ENCODE peak calls at places on chromosomes 11 and 22, in ten cellular contexts. C is body of pancreas, W is HepG2, F is upper lobe of left lung, Z is A549, Y is HCT116, V is IMR-90, B is heart left ventricle, I is gastrocnemius medialis, X is GM12878. A is an unnamed sample. For H3K4me1, the result is how much of the 10 kb centered on the place peaks cover.

GRCh38 chr22:40757071-40757470 is 62.1 kb downstream of the SLC25A17 start:
- ATAC-seq in B (no peak), F (no peak), Y (no peak), I (no peak), X (no peak), C (no peak), W (no peak), V (peak), Z (no peak), A (no peak)

GRCh38 chr11:2440646-2441045 is 3.7 kb downstream of the TRPM5 start:
- ATAC-seq in Y (no peak), X (no peak), I (no peak), V (no peak), Z (no peak), W (no peak), C (no peak), F (peak), B (no peak), A (no peak)

GRCh38 chr11:87361891-87362290 is 324.2 kb downstream of the TMEM135 start:
- ATAC-seq in F (no peak), Z (no peak), V (no peak), C (no peak), Y (no peak), B (no peak), W (no peak), X (no peak), I (no peak), A (no peak)

GRCh38 chr11:74662487-74663103 is 68.6 kb downstream of the CHRDL2 start:
- ATAC-seq in Z (no peak), W (peak), B (no peak), V (no peak), Y (no peak), C (no peak), X (no peak), I (no peak), F (no peak), A (no peak)

GRCh38 chr11:47768090-47768620 is 1.0 kb upstream of the FNBP4 start:
- ATAC-seq in I (peak), B (peak), W (no peak), Y (peak), Z (peak), V (peak), F (peak), C (peak), X (no peak), A (peak)

GRCh38 chr22:32752868-32753520 is 48.5 kb upstream of the TIMP3 start:
- ATAC-seq in B (peak), W (no peak), F (peak), I (peak), V (peak), C (peak), X (no peak), Z (no peak), Y (no peak), A (peak)

GRCh38 chr22:48901324-48901723 is 926.3 kb downstream of the BRD1 start:
- ATAC-seq in B (no peak), Y (no peak), C (no peak), W (no peak), I (no peak), X (no peak), F (no peak), Z (no peak), V (no peak), A (no peak)

GRCh38 chr11:84316866-84317560 is 1030.8 kb upstream of the CCDC90B start:
- ATAC-seq in Y (no peak), C (no peak), F (peak), W (peak), Z (peak), I (peak), V (no peak), B (peak), X (no peak), A (peak)

GRCh38 chr11:120500414-120500936 is 11.1 kb upstream of the GRIK4 start:
- ATAC-seq in V (peak), C (no peak), Y (peak), Z (peak), B (peak), X (peak), F (no peak), W (peak), I (peak), A (peak)

GRCh38 chr11:114321621-114322257 is 25.5 kb downstream of the NNMT start:
- ATAC-seq in B (no peak), V (peak), W (no peak), I (peak), Z (peak), C (peak), Y (no peak), X (no peak), F (no peak), A (peak)

GRCh38 chr22:28570697-28571373 is 108.8 kb downstream of the TTC28 start:
- ATAC-seq in Y (no peak), V (no peak), C (no peak), Z (no peak), I (no peak), F (no peak), W (no peak), X (no peak), B (no peak), A (no peak)

GRCh38 chr22:22098457-22099193 is 116.0 kb upstream of the TOP3B start:
- ATAC-seq in B (no peak), V (no peak), I (no peak), C (no peak), Y (no peak), W (no peak), F (no peak), X (peak), Z (no peak), A (no peak)

GRCh38 chr11:101090679-101091270 is 38.8 kb downstream of the PGR start:
- ATAC-seq in C (no peak), Y (no peak), I (no peak), B (peak), X (no peak), W (no peak), V (no peak), Z (no peak), F (no peak), A (no peak)

DNA sequence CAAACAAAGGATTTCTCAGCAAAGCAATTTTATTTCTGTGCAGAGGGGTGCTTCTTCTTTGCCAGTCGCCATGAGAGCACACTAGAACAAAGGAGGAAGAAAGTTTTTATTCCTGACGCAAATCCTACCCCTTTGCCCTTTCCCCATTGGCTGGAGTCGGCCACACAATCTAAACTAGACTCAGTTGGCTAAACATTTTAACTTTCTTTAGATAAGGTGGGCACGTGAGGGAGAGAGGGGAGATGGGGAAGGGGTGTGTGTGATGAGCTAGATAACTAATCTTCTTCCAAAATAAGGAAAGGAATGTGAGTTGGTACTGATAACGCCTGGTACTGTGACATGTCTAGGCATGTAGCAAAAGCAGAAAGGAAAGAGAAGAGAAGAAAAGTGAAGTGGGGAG is 626 bp downstream of the TRIM22 start:
- ATAC-seq in W (no peak), Z (no peak), I (peak), F (peak), X (peak), Y (no peak), V (peak), B (peak), C (peak), A (peak)
- TF ChIP-seq POLR2A in W (no peak), Z (no peak), I (no peak), F (no peak), X (no peak), Y (no peak), V (peak), B (no peak), C (no peak), A (no peak)

GRCh38 chr11:124172599-124172998 is 10.5 kb upstream of the OR10D3 start:
- ATAC-seq in Y (no peak), X (no peak), W (no peak), C (no peak), I (no peak), F (no peak), V (no peak), B (no peak), Z (no peak), A (no peak)
- H3K27ac ChIP-seq in Y (no peak), X (no peak), W (no peak), C (no peak), I (no peak), F (no peak), V (no peak), B (no peak), Z (no peak), A (no peak)

GRCh38 chr11:35945137-35945518 is 1.3 kb downstream of the LDLRAD3 start:
- ATAC-seq in Y (no peak), Z (no peak), I (no peak), V (no peak), F (no peak), B (no peak), C (no peak), X (no peak), W (no peak), A (no peak)

GRCh38 chr11:35950082-35950481 is 6.2 kb downstream of the LDLRAD3 start:
- ATAC-seq in W (no peak), X (peak), Z (no peak), F (no peak), C (no peak), B (no peak), V (no peak), Y (no peak), I (no peak), A (no peak)

GRCh38 chr11:35949242-35949641 is 5.4 kb downstream of the LDLRAD3 start:
- ATAC-seq in I (no peak), F (no peak), X (no peak), Z (no peak), C (no peak), B (no peak), Y (no peak), W (no peak), V (no peak), A (no peak)

GRCh38 chr11:35946766-35947165 is 2.9 kb downstream of the LDLRAD3 start:
- ATAC-seq in X (no peak), V (no peak), Y (no peak), C (no peak), I (no peak), Z (no peak), B (no peak), F (no peak), W (no peak), A (no peak)

DNA sequence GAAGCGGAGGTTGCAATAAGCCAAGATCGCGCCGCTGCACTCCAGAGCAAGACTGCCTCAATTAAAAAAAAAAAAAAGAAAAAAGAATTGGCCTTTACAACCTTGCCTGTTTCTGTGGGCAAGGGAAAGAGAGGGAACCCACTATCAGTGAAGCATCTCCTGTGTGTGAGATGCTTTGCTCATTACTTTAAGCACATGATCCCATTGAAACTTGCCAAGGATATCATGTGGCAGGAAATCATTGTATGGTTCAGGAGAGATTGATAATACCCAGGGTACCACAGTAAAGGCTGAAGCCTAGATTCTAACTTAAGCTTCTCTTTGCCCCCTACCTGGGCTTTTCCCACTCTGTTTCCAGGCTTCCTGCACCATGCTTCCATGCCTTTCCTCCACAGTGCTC is 3.6 kb downstream of the LDLRAD3 start:
- ATAC-seq in Y (no peak), W (no peak), C (no peak), F (no peak), I (no peak), V (no peak), Z (no peak), B (no peak), X (no peak), A (no peak)
- H3K4me1 ChIP-seq in Y (under half), W (under half), C (under half), F (under half), I (under half), V (under half), Z (under half), B (under half), X (under half), A (under half)

GRCh38 chr11:695606-696381 is at the start of gene TMEM80:
- ATAC-seq in Y (peak), W (peak), F (peak), X (peak), Z (peak), B (peak), I (peak), C (peak), V (peak), A (peak)
- TF ChIP-seq POLR2A in Y (peak), W (peak), F (no peak), X (peak), Z (peak), B (no peak), I (peak), C (peak), V (peak), A (peak)

DNA sequence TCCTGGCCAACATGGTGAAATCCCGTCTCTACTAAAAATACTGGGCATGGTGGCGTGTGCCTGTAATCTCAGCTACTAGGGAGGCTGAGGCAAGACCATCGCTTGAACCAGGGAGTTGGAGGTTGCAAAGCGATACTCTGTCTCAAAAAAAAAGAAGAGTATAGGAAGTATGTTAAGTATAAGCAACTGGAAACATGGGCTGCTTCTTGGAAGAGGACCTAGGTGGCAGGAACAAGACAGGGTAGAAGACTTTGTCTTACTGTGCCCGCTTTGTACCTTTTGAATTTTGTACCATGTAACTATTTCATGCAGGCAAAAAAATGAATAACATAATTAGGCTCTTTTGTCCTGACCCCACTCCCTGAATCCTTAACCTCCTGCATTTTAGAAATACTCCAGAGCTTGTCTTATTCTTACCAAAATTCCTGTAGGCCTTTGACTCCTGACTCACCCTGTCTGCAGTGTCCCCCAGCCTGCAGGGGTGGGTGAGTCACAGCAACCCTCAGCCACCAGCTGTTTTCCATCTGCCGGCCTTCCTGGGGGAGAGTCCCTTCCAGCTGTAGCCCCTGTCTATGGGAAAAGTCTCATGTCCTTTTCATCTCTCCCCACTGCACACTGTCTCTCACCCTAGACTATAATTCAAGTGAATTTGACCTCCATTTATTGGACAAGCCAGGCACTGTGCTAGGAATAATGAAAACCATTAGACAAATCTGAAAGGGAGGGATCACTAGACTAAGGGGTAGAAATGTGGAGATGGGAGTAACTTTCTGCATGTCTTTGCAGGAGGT is 41.8 kb downstream of the TXN2 start:
- ATAC-seq in I (no peak), B (peak), Y (peak), Z (peak), W (peak), C (peak), F (peak), V (peak), X (no peak), A (peak)
- H3K27ac ChIP-seq in I (no peak), B (peak), Y (no peak), Z (peak), W (peak), C (peak), F (no peak), V (peak), X (no peak), A (no peak)

DNA sequence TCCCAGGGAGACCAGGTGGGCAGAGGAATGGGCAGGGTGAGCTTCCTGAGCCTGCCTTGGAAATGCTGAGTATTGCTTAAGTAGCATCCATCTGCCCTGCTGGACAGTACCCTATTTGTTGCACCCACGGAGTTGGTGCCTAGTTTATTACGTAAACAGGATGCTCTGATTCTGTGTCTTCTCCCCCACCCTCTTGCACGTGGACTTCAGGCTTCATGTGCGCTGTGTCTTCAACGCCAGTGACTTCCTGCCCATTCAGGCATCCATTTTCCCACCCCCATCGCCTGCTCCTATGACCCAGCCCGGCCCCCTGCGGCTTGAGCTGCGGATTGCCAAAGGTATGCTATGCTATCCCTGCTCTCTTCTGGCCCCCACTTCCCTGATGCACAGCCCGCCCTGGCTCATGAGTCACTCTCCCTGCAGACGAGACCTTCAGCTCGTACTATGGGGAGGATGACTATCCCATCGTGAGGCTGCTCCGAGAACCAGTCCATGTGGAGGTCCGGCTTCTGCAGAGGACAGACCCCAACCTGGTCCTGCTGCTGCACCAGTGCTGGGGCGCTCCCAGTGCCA is 5.7 kb downstream of the ZP1 start:
- ATAC-seq in V (peak), W (peak), I (no peak), C (no peak), Z (peak), B (peak), Y (no peak), F (no peak), X (no peak), A (no peak)
- H3K4me1 ChIP-seq in V (under half), W (under half), I (half or more), C (under half), Z (under half), B (under half), Y (under half), F (under half), X (under half), A (under half)

DNA sequence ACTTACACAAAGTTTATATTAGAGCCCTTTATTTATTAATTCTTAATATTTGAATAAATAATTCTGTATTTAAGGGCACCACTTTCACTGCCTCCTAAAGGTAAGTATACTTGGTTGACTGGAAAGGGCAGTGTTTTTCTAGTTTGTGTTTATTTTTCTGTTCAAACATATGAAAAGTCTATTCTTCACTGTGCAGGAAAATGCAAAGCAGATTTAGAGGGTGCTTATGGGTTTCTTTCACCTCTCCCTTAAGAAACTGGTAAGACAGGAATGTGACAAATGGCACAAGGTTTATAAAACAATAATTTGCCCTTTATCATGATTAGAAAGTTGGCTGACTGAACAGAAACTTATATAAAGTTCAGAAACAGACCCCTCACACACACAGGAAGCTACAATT is 60.6 kb downstream of the PLEKHA7 start:
- ATAC-seq in W (no peak), I (no peak), V (no peak), Y (no peak), C (no peak), X (no peak), B (no peak), Z (no peak), F (no peak), A (no peak)
- TF ChIP-seq POLR2A in W (no peak), I (no peak), V (no peak), Y (no peak), C (no peak), X (no peak), B (no peak), Z (no peak), F (no peak), A (no peak)

GRCh38 chr11:71453021-71453910 is at the start of gene NADSYN1:
- ATAC-seq in I (peak), X (peak), Y (peak), C (peak), Z (peak), V (peak), B (peak), W (peak), F (peak), A (peak)
- H3K27ac ChIP-seq in I (peak), X (peak), Y (peak), C (peak), Z (peak), V (peak), B (peak), W (peak), F (peak), A (peak)